ENCODE peak calls at places on chromosomes 11 and 22, in ten cellular contexts. One of them, this sample, is unnamed.

GRCh38 chr11:128367573-128367972 is 219.8 kb downstream of the ETS1 start:
- DNase-seq in fibroblast of the aortic adventitia: no peak
- DNase-seq in cardiac muscle cell: no peak
- DNase-seq in SK-N-SH: no peak
- DNase-seq in endothelial cell: no peak
- DNase-seq in right lobe of liver: no peak
- DNase-seq in HFF-Myc: no peak
- DNase-seq in dorsolateral prefrontal cortex: no peak
- DNase-seq in A549: no peak
- DNase-seq in natural killer cell: no peak
- DNase-seq in this sample: no peak

GRCh38 chr11:124760806-124761205 is 1.3 kb downstream of the ESAM start:
- DNase-seq in natural killer cell: no peak
- DNase-seq in A549: no peak
- DNase-seq in SK-N-SH: peak; percentile 12
- DNase-seq in endothelial cell: no peak
- DNase-seq in fibroblast of the aortic adventitia: no peak
- DNase-seq in cardiac muscle cell: no peak
- DNase-seq in right lobe of liver: no peak
- DNase-seq in dorsolateral prefrontal cortex: no peak
- DNase-seq in HFF-Myc: no peak
- DNase-seq in this sample: no peak

GRCh38 chr22:28435271-28435825 is 244.3 kb downstream of the TTC28 start:
- DNase-seq in endothelial cell: no peak
- DNase-seq in dorsolateral prefrontal cortex: no peak
- DNase-seq in natural killer cell: no peak
- DNase-seq in fibroblast of the aortic adventitia: no peak
- DNase-seq in SK-N-SH: no peak
- DNase-seq in right lobe of liver: peak; percentile 82
- DNase-seq in HFF-Myc: no peak
- DNase-seq in cardiac muscle cell: no peak
- DNase-seq in A549: no peak
- DNase-seq in this sample: no peak

GRCh38 chr11:56819916-56820315 is 71.4 kb upstream of the OR9G4 start:
- DNase-seq in fibroblast of the aortic adventitia: no peak
- DNase-seq in SK-N-SH: no peak
- DNase-seq in right lobe of liver: no peak
- DNase-seq in A549: no peak
- DNase-seq in HFF-Myc: no peak
- DNase-seq in dorsolateral prefrontal cortex: no peak
- DNase-seq in endothelial cell: no peak
- DNase-seq in natural killer cell: no peak
- DNase-seq in cardiac muscle cell: no peak
- DNase-seq in this sample: no peak

GRCh38 chr11:58625086-58625485 is 2.6 kb downstream of the CNTF start:
- DNase-seq in HFF-Myc: no peak
- DNase-seq in SK-N-SH: no peak
- DNase-seq in A549: no peak
- DNase-seq in cardiac muscle cell: no peak
- DNase-seq in right lobe of liver: no peak
- DNase-seq in natural killer cell: no peak
- DNase-seq in endothelial cell: no peak
- DNase-seq in dorsolateral prefrontal cortex: no peak
- DNase-seq in fibroblast of the aortic adventitia: no peak
- DNase-seq in this sample: no peak

GRCh38 chr22:35191412-35191811 is 65.9 kb upstream of the HMGXB4 start:
- DNase-seq in right lobe of liver: no peak
- DNase-seq in HFF-Myc: peak; percentile 36
- DNase-seq in natural killer cell: no peak
- DNase-seq in A549: no peak
- DNase-seq in endothelial cell: no peak
- DNase-seq in cardiac muscle cell: no peak
- DNase-seq in SK-N-SH: no peak
- DNase-seq in dorsolateral prefrontal cortex: no peak
- DNase-seq in fibroblast of the aortic adventitia: no peak
- DNase-seq in this sample: no peak

GRCh38 chr11:125390949-125391348 is 105.1 kb downstream of the FEZ1 start:
- DNase-seq in fibroblast of the aortic adventitia: peak; percentile 94
- DNase-seq in HFF-Myc: no peak
- DNase-seq in natural killer cell: no peak
- DNase-seq in A549: no peak
- DNase-seq in dorsolateral prefrontal cortex: no peak
- DNase-seq in cardiac muscle cell: peak; percentile 23
- DNase-seq in right lobe of liver: no peak
- DNase-seq in SK-N-SH: peak; percentile 60
- DNase-seq in endothelial cell: no peak
- DNase-seq in this sample: no peak

GRCh38 chr11:6618117-6619020 is 853 bp downstream of the TPP1 start:
- DNase-seq in HFF-Myc: no peak
- DNase-seq in fibroblast of the aortic adventitia: peak; percentile 85
- DNase-seq in right lobe of liver: peak; percentile 54
- DNase-seq in cardiac muscle cell: no peak
- DNase-seq in endothelial cell: no peak
- DNase-seq in natural killer cell: peak; percentile 65
- DNase-seq in dorsolateral prefrontal cortex: peak; percentile 18
- DNase-seq in SK-N-SH: no peak
- DNase-seq in A549: no peak
- DNase-seq in this sample: peak; percentile 23

GRCh38 chr11:107916671-107917241 is 11.5 kb upstream of the RAB39A start:
- DNase-seq in endothelial cell: peak; percentile 56
- DNase-seq in cardiac muscle cell: peak; percentile 68
- DNase-seq in natural killer cell: peak; percentile 28
- DNase-seq in right lobe of liver: no peak
- DNase-seq in HFF-Myc: peak; percentile 9
- DNase-seq in dorsolateral prefrontal cortex: no peak
- DNase-seq in fibroblast of the aortic adventitia: peak; percentile 12
- DNase-seq in SK-N-SH: no peak
- DNase-seq in A549: no peak
- DNase-seq in this sample: no peak

DNA sequence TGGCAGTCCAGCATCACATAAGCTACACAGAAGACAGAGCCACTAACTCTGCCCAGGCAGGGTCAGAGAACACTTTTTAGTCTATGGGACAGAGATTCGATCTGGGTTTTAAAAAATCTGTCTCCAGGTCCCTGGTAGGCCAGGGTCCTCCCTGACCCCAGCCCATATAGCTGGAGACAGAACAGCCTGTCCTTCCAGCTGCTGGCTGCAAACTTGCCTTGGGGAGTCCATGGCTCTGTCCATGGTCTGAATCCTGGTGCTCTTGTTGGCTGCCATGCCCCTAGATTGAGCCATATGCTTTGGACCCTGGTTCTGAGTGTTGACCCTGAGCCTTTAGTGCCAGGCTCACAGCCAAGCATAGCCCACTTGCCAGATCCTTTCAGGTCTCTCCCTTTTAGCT is 13.3 kb upstream of the LIPT2 start:
- DNase-seq in cardiac muscle cell: no peak
- DNase-seq in HFF-Myc: no peak
- DNase-seq in dorsolateral prefrontal cortex: no peak
- DNase-seq in endothelial cell: no peak
- DNase-seq in SK-N-SH: no peak
- DNase-seq in fibroblast of the aortic adventitia: peak; percentile 2
- DNase-seq in A549: no peak
- DNase-seq in natural killer cell: no peak
- DNase-seq in right lobe of liver: no peak
- DNase-seq in this sample: no peak
- TF ChIP-seq CTCF in cardiac muscle cell: no peak
- TF ChIP-seq CTCF in HFF-Myc: no peak
- TF ChIP-seq CTCF in dorsolateral prefrontal cortex: no peak
- TF ChIP-seq CTCF in endothelial cell: no peak
- TF ChIP-seq CTCF in SK-N-SH: no peak
- TF ChIP-seq CTCF in fibroblast of the aortic adventitia: no peak
- TF ChIP-seq CTCF in A549: no peak
- TF ChIP-seq CTCF in natural killer cell: no peak
- TF ChIP-seq CTCF in right lobe of liver: no peak
- TF ChIP-seq CTCF in this sample: no peak

DNA sequence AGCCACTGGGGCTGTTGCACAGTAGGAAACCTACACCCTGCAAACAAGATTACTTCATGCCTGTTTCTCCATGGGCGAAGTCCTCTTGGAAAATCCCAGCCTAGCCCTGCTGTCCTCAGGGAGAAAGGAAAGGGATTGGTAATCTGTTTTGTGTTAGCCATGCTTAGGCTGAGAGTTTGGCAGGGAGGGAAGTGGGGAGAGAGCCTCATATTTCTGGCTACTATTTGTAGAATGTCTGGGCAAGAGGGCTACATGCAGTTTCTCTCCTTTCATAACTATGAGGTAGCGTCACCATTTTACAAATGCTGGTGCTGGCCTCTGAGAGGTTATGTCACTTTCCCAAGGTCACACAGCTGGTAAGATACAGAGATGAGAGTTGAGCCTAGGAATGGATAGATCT is 737 bp upstream of the MFRP start:
- DNase-seq in SK-N-SH: no peak
- DNase-seq in cardiac muscle cell: no peak
- DNase-seq in natural killer cell: no peak
- DNase-seq in HFF-Myc: no peak
- DNase-seq in fibroblast of the aortic adventitia: peak; percentile 89
- DNase-seq in dorsolateral prefrontal cortex: no peak
- DNase-seq in right lobe of liver: no peak
- DNase-seq in endothelial cell: no peak
- DNase-seq in A549: no peak
- DNase-seq in this sample: no peak
- TF ChIP-seq CTCF in SK-N-SH: no peak
- TF ChIP-seq CTCF in cardiac muscle cell: no peak
- TF ChIP-seq CTCF in natural killer cell: no peak
- TF ChIP-seq CTCF in HFF-Myc: no peak
- TF ChIP-seq CTCF in fibroblast of the aortic adventitia: no peak
- TF ChIP-seq CTCF in dorsolateral prefrontal cortex: no peak
- TF ChIP-seq CTCF in right lobe of liver: no peak
- TF ChIP-seq CTCF in endothelial cell: no peak
- TF ChIP-seq CTCF in A549: no peak
- TF ChIP-seq CTCF in this sample: no peak

DNA sequence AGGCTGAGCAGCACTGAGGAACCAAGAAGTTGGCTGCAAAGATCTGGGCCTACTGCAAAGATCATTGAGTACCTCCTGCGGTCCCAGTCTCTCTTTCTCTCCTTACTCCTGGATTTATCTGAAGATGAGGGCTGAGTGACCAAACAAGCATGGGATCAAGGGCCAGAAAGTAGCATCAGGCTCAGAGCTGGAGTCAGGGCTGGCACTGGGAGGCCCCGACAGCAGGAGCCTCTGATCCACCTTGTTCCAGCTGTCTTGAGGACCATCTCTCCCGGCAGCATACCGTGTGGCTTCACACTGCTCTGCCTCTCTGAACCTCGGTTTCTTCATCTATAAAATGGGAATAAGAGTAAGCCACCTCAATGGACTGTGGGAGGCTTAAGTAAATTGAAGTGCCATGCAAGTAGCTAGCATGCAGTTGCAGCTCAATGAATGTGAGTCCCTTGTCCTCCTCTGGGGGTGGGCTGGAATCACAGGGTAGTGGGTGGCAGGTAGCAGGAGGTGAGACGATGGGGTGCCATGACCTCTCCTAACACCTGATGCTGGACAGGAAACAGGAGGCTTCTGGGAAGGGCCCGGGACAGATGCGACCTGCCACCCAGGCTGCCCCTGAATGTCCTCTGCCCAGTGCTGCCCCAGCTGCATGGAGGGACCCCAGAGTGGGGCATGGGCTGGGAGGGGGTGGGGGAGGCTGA is 52.5 kb upstream of the PRDM11 start:
- DNase-seq in cardiac muscle cell: no peak
- DNase-seq in endothelial cell: no peak
- DNase-seq in SK-N-SH: no peak
- DNase-seq in HFF-Myc: no peak
- DNase-seq in A549: no peak
- DNase-seq in fibroblast of the aortic adventitia: no peak
- DNase-seq in right lobe of liver: no peak
- DNase-seq in dorsolateral prefrontal cortex: no peak
- DNase-seq in natural killer cell: no peak
- DNase-seq in this sample: no peak
- TF ChIP-seq CTCF in cardiac muscle cell: no peak
- TF ChIP-seq CTCF in endothelial cell: no peak
- TF ChIP-seq CTCF in SK-N-SH: no peak
- TF ChIP-seq CTCF in HFF-Myc: no peak
- TF ChIP-seq CTCF in A549: no peak
- TF ChIP-seq CTCF in fibroblast of the aortic adventitia: no peak
- TF ChIP-seq CTCF in right lobe of liver: no peak
- TF ChIP-seq CTCF in dorsolateral prefrontal cortex: no peak
- TF ChIP-seq CTCF in natural killer cell: no peak
- TF ChIP-seq CTCF in this sample: no peak

GRCh38 chr11:73327812-73328364 is 19.8 kb downstream of the ARHGEF17 start:
- DNase-seq in right lobe of liver: no peak
- DNase-seq in HFF-Myc: no peak
- DNase-seq in endothelial cell: no peak
- DNase-seq in cardiac muscle cell: no peak
- DNase-seq in dorsolateral prefrontal cortex: no peak
- DNase-seq in SK-N-SH: no peak
- DNase-seq in fibroblast of the aortic adventitia: no peak
- DNase-seq in A549: no peak
- DNase-seq in natural killer cell: no peak
- DNase-seq in this sample: no peak

GRCh38 chr11:73333173-73333572 is 25.1 kb downstream of the ARHGEF17 start:
- DNase-seq in SK-N-SH: no peak
- DNase-seq in cardiac muscle cell: no peak
- DNase-seq in A549: no peak
- DNase-seq in dorsolateral prefrontal cortex: no peak
- DNase-seq in natural killer cell: no peak
- DNase-seq in endothelial cell: no peak
- DNase-seq in HFF-Myc: no peak
- DNase-seq in fibroblast of the aortic adventitia: no peak
- DNase-seq in right lobe of liver: no peak
- DNase-seq in this sample: no peak

GRCh38 chr11:73333626-73334199 is 25.6 kb downstream of the ARHGEF17 start:
- DNase-seq in A549: no peak
- DNase-seq in right lobe of liver: no peak
- DNase-seq in HFF-Myc: no peak
- DNase-seq in dorsolateral prefrontal cortex: no peak
- DNase-seq in endothelial cell: no peak
- DNase-seq in SK-N-SH: no peak
- DNase-seq in natural killer cell: no peak
- DNase-seq in cardiac muscle cell: no peak
- DNase-seq in fibroblast of the aortic adventitia: no peak
- DNase-seq in this sample: no peak

GRCh38 chr11:73331138-73331916 is 23.3 kb downstream of the ARHGEF17 start:
- DNase-seq in HFF-Myc: no peak
- DNase-seq in fibroblast of the aortic adventitia: peak; percentile 39
- DNase-seq in A549: no peak
- DNase-seq in SK-N-SH: peak; percentile 67
- DNase-seq in dorsolateral prefrontal cortex: no peak
- DNase-seq in cardiac muscle cell: peak; percentile 88
- DNase-seq in endothelial cell: peak; percentile 60
- DNase-seq in right lobe of liver: no peak
- DNase-seq in natural killer cell: no peak
- DNase-seq in this sample: no peak

DNA sequence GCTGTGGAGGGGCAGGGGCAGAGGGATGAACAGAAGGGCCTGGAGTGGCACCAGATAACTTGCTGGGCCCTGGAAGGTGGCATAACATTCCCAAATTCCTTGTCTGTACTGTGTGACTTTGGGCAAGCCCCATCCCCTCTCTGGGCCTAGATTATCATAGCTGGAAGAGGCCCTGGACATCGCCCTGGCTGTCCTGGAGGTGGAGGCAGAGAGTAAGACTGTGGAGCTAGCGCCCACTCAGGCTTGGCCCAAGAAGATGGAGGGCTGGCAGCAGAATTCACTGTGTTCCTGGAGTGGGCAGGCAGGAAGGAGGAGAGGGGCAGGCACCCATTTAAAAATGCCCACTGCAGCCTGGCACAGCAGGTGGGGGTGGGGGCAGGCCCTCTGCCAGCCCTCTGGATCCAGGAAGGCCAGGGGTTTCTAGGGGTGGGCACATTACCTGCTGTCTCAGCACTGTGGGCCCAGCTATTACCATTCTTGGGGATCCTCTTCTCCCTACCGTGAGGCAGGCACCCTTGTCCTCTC is 22.6 kb downstream of the ARHGEF17 start:
- DNase-seq in right lobe of liver: no peak
- DNase-seq in fibroblast of the aortic adventitia: peak; percentile 47
- DNase-seq in cardiac muscle cell: peak; percentile 49
- DNase-seq in dorsolateral prefrontal cortex: no peak
- DNase-seq in HFF-Myc: no peak
- DNase-seq in endothelial cell: peak; percentile 45
- DNase-seq in A549: peak; percentile 63
- DNase-seq in SK-N-SH: peak; percentile 71
- DNase-seq in natural killer cell: no peak
- DNase-seq in this sample: no peak
- TF ChIP-seq CTCF in right lobe of liver: no peak
- TF ChIP-seq CTCF in fibroblast of the aortic adventitia: peak; percentile 66
- TF ChIP-seq CTCF in cardiac muscle cell: peak; percentile 58
- TF ChIP-seq CTCF in dorsolateral prefrontal cortex: no peak
- TF ChIP-seq CTCF in HFF-Myc: peak; percentile 56
- TF ChIP-seq CTCF in endothelial cell: peak; percentile 10
- TF ChIP-seq CTCF in A549: no peak
- TF ChIP-seq CTCF in SK-N-SH: peak; percentile 53
- TF ChIP-seq CTCF in natural killer cell: no peak
- TF ChIP-seq CTCF in this sample: no peak

This sample was measured in omental fat pad.